ENCODE peak calls at places on chromosomes 5 and 9, in six cellular contexts. K is omental fat pad; L is H9; V is CD4-positive, alpha-beta T cell; C is HepG2; P is left lung. R is an unnamed sample.

GRCh38 chr5:175281714-175282113 is 162.3 kb downstream of the DRD1 start:
- DNase-seq in P (no peak), L (no peak), C (no peak), K (no peak), V (no peak), R (no peak)

GRCh38 chr9:1637401-1637800 is 377.7 kb upstream of the SMARCA2 start:
- DNase-seq in L (no peak), C (no peak), K (no peak), P (no peak), V (no peak), R (no peak)

GRCh38 chr5:176780071-176780850 is 30.1 kb upstream of the UNC5A start:
- DNase-seq in L (peak), C (no peak), P (no peak), K (no peak), V (no peak), R (no peak)

GRCh38 chr5:108258001-108258400 is 123.9 kb downstream of the FBXL17 start:
- DNase-seq in P (no peak), L (no peak), K (no peak), C (no peak), V (no peak), R (no peak)

GRCh38 chr5:74452851-74453250 is 187.7 kb downstream of the ENC1 start:
- DNase-seq in L (no peak), V (no peak), K (no peak), P (no peak), C (no peak), R (no peak)

GRCh38 chr5:168770036-168770498 is 190.9 kb upstream of the PANK3 start:
- DNase-seq in L (no peak), C (no peak), P (no peak), K (no peak), V (no peak), R (no peak)

GRCh38 chr9:95116002-95116819 is 201.3 kb downstream of the FANCC start:
- DNase-seq in C (peak), V (no peak), P (no peak), K (no peak), L (no peak), R (no peak)

GRCh38 chr9:70601000-70601929 is 186.8 kb upstream of the KLF9 start:
- DNase-seq in L (no peak), V (no peak), P (peak), K (peak), C (peak), R (no peak)

GRCh38 chr5:179266291-179267070 is 78.8 kb downstream of the ADAMTS2 start:
- DNase-seq in K (peak), V (no peak), L (no peak), P (peak), C (no peak), R (no peak)

GRCh38 chr5:159096555-159097460 is 2.9 kb downstream of the EBF1 start:
- DNase-seq in K (no peak), L (peak), V (no peak), C (no peak), P (no peak), R (no peak)

GRCh38 chr9:4077499-4078102 is 222.3 kb downstream of the GLIS3 start:
- DNase-seq in L (peak), V (peak), C (peak), K (peak), P (peak), R (peak)

GRCh38 chr5:113140837-113141661 is 164.5 kb downstream of the DCP2 start:
- DNase-seq in V (no peak), L (no peak), P (no peak), K (no peak), C (no peak), R (no peak)

GRCh38 chr9:100430286-100430940 is 3.5 kb downstream of the MSANTD3 start:
- DNase-seq in L (no peak), P (no peak), V (no peak), C (no peak), K (no peak), R (no peak)

GRCh38 chr5:160188151-160188967 is 40.9 kb upstream of the FABP6 start:
- DNase-seq in K (no peak), P (peak), C (no peak), V (no peak), L (peak), R (peak)

GRCh38 chr5:167063788-167064187 is 1227.7 kb upstream of the WWC1 start:
- DNase-seq in P (no peak), V (no peak), C (no peak), K (no peak), L (no peak), R (no peak)

GRCh38 chr9:117156771-117157535 is 257.9 kb downstream of the ASTN2 start:
- DNase-seq in L (no peak), K (no peak), C (no peak), V (no peak), P (no peak), R (no peak)

GRCh38 chr9:92147030-92147853 is 32.0 kb upstream of the SPTLC1 start:
- DNase-seq in L (peak), V (no peak), P (no peak), K (no peak), C (no peak), R (no peak)

GRCh38 chr5:14676320-14676719 is 11.8 kb downstream of the OTULIN start:
- DNase-seq in V (peak), K (no peak), L (no peak), P (peak), C (no peak), R (no peak)

GRCh38 chr9:237141-237857 is 22.6 kb downstream of the DOCK8 start:
- DNase-seq in V (no peak), P (no peak), C (no peak), K (no peak), L (no peak), R (no peak)

GRCh38 chr5:180116441-180117377 is 45.1 kb upstream of the RNF130 start:
- DNase-seq in P (peak), V (no peak), K (no peak), L (peak), C (peak), R (no peak)

GRCh38 chr5:39906146-39906545 is 481.4 kb upstream of the DAB2 start:
- DNase-seq in L (no peak), V (no peak), C (no peak), P (no peak), K (no peak), R (no peak)

GRCh38 chr5:74499236-74499635 is 141.3 kb downstream of the ENC1 start:
- DNase-seq in L (no peak), K (no peak), V (no peak), P (no peak), C (peak), R (no peak)

GRCh38 chr5:123028222-123028621 is 8.3 kb downstream of the PPIC start:
- DNase-seq in L (no peak), C (no peak), K (no peak), V (no peak), P (no peak), R (no peak)

GRCh38 chr5:148776780-148777179 is 49.6 kb upstream of the ADRB2 start:
- DNase-seq in K (no peak), V (no peak), L (no peak), C (no peak), P (no peak), R (no peak)

DNA sequence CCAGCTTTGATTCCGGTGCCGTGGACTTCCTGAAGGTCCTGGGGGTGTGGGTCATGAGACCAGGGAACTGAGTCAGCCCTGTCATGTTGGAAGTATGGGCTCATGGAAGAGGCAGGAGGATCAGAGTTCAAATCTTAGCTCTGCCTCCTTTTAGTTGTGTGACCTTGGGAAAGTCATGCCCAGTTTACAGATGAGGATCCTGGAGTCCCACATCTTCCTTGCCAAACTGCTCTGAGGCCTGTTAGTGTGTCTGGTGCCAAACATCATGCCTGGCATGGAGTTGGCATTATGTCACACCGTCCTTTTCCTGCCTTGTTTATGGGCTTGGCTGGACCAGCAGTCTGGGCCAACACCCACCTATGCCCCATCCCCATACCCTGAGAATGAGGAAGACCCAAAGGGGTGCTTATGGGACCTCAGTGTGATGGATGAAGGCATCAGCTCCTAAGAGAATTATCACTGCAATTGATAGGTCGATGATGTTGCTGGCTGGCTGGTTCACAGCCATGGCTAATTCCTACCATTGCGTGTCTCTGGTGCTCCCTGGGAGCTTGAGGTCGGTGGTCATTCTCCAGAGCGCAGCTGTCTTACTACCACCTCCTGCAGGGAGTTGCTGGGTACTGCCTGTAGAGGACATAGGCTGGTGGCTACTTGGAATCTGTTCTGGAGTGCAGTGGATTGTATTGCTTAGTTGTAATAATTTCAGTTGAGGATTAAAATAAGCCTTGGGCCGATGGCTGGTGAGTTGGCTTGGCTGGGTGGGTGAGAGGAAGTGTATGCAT is 140.5 kb upstream of the PITX1 start:
- DNase-seq in K (no peak), V (no peak), P (no peak), L (peak), C (no peak), R (no peak)
- TF ChIP-seq CTCF in K (no peak), V (no peak), P (no peak), L (peak), C (peak), R (no peak)

GRCh38 chr5:446864-447263 is 3.9 kb downstream of the EXOC3 start:
- DNase-seq in P (no peak), C (peak), V (no peak), L (peak), K (no peak), R (no peak)
- TF ChIP-seq CTCF in P (peak), C (peak), V (peak), L (peak), K (no peak), R (peak)

GRCh38 chr5:137822158-137822764 is 45.4 kb upstream of the MYOT start:
- DNase-seq in L (peak), C (peak), K (no peak), P (no peak), V (no peak), R (peak)
- TF ChIP-seq CTCF in L (peak), C (peak), K (no peak), P (no peak), V (no peak), R (peak)

DNA sequence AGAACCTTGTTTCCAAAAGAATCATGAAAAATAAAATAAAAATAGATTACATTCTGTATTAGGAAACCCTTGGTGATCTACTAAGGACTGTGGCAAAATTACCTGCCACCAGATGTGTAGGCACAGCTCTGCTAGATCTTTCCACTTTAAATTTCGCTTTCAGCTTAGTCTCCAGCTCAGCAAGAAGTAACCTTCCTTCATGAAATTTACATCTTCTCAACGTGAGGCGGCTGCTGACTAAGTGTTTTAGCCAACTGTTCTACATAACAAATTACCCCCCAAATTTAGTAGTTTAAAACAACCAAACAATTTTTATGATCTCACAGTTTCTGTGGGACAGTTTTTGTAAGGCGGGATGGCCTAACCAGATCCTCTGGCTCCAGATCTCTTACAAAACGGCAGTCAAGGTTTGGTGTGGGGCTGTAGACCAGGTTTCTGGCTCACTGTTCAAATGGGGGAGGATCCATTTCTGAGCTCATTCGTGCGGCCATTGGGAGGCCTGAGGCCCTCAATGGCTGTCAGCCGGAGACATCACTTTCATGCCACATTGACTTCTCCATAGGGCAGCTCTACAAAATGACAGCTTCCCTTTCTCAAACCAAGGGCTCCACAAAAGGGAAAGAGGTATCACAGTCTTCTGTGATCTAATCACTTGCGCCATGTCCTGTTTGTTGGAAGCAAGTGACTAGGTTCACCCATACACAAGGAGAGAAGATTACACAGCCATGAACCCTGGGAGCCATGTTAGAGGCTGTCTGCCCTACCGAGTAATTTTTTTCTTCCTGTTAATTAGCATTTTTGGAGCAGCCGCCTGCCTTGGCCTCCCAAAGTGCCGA is 32.9 kb upstream of the GOLPH3 start:
- DNase-seq in L (no peak), V (no peak), K (no peak), C (no peak), P (no peak), R (no peak)
- TF ChIP-seq CTCF in L (no peak), V (no peak), K (no peak), C (no peak), P (no peak), R (no peak)

DNA sequence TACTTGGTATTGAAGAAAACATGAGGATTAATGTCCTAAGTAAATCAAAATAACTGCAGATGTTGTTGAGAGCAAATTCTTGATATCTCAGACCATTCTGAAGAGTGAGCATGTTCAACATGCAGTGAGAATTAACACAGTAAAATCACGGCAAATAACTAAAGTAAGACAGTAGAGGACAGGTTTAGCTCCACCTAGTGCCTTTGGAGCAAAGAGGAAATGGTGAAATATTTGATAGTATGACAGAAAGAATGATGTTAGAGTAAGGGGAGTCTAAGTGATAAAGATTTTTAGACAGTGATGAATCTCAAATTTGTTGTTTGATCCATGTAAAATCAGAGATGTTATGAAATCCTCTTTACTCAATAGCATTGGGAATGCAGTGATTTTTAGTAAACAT is 424.2 kb downstream of the TMEM161B start:
- DNase-seq in V (no peak), C (no peak), P (no peak), K (no peak), L (no peak), R (no peak)
- TF ChIP-seq CTCF in V (no peak), C (no peak), P (no peak), K (no peak), L (no peak), R (no peak)

GRCh38 chr5:20166496-20166895 is 178.5 kb upstream of the CDH18 start:
- DNase-seq in K (no peak), P (no peak), V (no peak), L (no peak), C (no peak), R (no peak)
- TF ChIP-seq CTCF in K (no peak), P (no peak), V (no peak), L (no peak), C (no peak), R (no peak)

DNA sequence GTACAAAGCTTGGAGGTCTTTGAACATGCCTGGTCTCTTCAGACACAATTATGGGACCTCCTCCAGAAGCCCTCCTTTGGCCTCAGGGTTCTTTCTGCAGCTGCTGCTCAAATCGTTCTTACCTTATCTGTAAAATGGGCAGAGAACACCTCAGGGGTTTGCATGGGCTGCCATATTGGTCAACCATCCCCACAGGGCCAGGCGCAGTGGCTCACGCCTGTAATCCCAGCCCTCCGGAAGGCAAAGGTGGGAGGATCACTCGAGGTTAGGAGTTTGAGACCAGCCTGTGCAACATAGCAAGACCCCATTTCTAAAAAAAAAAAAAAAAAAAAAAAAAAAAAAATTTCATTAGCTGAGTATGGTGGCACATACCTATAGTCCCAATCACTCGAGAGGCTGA is 29.1 kb upstream of the TCF7 start:
- DNase-seq in C (no peak), L (no peak), P (no peak), V (no peak), K (no peak), R (no peak)
- TF ChIP-seq CTCF in C (no peak), L (no peak), P (no peak), V (no peak), K (no peak), R (no peak)

DNA sequence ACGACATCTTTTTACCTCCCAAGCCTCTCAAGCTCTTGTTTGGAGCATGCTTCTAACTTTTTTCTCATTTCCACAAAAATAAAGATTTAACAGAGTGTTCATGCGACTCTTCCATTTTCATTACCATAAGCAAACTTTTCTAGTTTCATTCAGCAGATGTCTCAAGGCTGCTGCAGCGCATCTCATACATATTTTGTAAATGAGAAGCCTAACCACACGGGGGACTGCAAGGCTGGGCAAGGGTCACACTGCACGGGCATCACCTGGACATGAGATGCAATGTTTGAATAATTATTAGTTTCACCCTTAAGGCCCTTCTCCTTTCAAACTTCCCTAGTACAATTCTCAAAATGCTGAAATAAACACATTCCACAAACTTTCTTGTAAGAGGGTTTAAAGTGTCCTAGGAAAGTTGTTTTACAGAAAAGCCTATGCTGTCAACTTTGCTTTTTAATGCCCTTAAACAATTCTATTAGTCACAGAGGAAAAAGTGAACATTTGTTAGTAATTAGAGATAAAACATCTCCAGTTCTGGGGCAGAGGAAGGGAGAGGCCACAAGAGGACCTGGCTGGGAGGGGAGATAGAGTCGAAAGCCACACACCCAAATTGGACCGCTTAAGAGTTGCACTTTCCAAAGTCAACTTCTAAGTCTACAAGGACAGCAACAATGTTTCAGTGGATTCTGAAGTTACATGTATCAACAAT is 1.3 kb downstream of the DENND1A start:
- DNase-seq in P (no peak), K (no peak), C (no peak), L (no peak), V (no peak), R (no peak)
- TF ChIP-seq CTCF in P (no peak), K (no peak), C (no peak), L (no peak), V (no peak), R (no peak)

GRCh38 chr5:130496215-130496614 is 592.0 kb downstream of the CHSY3 start:
- DNase-seq in C (no peak), V (no peak), L (no peak), K (no peak), P (no peak), R (no peak)
- TF ChIP-seq CTCF in C (no peak), V (no peak), L (no peak), K (no peak), P (no peak), R (no peak)

GRCh38 chr9:13689925-13690324 is 410.4 kb upstream of the MPDZ start:
- DNase-seq in K (no peak), L (no peak), C (no peak), P (no peak), V (no peak), R (no peak)

GRCh38 chr9:13690595-13690994 is 411.1 kb upstream of the MPDZ start:
- DNase-seq in L (no peak), C (no peak), K (no peak), P (no peak), V (no peak), R (no peak)

GRCh38 chr9:13688223-13688989 is 408.9 kb upstream of the MPDZ start:
- DNase-seq in K (no peak), L (no peak), V (no peak), P (no peak), C (no peak), R (no peak)

DNA sequence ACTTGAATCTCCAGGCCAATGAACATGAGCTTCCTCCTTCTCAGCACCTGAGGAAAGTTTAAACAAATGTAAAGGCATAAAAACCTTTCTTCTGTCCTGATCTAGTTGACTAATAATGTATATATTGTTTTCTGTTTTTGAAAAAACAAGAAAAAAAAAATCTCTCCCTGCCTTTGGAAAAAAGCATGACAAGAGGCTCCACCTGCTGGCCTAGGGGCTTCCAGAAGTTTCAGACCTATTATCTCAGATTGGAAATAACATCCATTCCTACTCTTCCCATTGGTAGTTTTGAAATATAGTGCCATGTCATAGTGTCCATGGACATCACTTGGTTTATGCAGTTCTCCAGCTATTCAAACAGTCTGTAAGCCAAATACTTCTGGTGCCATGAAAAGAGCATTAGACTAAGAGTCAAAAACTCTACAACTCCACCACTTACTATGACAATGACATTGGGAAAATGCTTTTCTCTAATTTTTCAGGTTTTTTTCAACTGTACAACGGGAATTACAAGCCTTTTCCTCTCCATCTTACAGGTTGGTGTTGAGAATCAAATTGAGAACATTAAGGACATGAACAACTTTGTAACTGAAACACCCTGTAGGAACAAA is 409.6 kb upstream of the MPDZ start:
- DNase-seq in L (no peak), K (no peak), C (no peak), P (no peak), V (no peak), R (no peak)
- TF ChIP-seq CTCF in L (peak), K (no peak), C (peak), P (peak), V (no peak), R (peak)